ENCODE peak calls at places on chromosome 1, in seven cellular contexts. R is prostate gland; F is astrocyte; X is body of pancreas; D is cardiac fibroblast; M is anterior cingulate cortex; J is stimulated activated CD4-positive, alpha-beta T cell treated with anti-CD3 and anti-CD28 coated beads, Interleukin-2, amount 100 ng/mL, for 4 hours. I is an unnamed sample.

GRCh38 chr1:221643404-221644175 is 98.3 kb downstream of the DUSP10 start:
- DNase-seq in R (no peak), F (no peak), X (no peak), D (no peak), M (no peak), J (no peak), I (no peak)

GRCh38 chr1:236685205-236685916 is 938 bp upstream of the ACTN2 start:
- DNase-seq in R (no peak), F (no peak), X (no peak), D (no peak), M (no peak), J (no peak), I (no peak)

GRCh38 chr1:38105267-38105666 is 58.7 kb upstream of the POU3F1 start:
- DNase-seq in R (no peak), F (no peak), X (no peak), D (no peak), M (no peak), J (no peak), I (no peak)

GRCh38 chr1:93346472-93346991 is 825 bp downstream of the DR1 start:
- DNase-seq in R (peak), F (peak), X (peak), D (no peak), M (no peak), J (no peak), I (peak)

GRCh38 chr1:161503394-161503748 is 1.9 kb upstream of the FCGR2A start:
- DNase-seq in R (no peak), F (no peak), X (no peak), D (no peak), M (no peak), J (no peak), I (no peak)

GRCh38 chr1:151514366-151514765 is 3.2 kb downstream of the CGN start:
- DNase-seq in R (no peak), F (no peak), X (no peak), D (no peak), M (no peak), J (no peak), I (no peak)

GRCh38 chr1:172980456-172980855 is 70.3 kb downstream of the TNFSF18 start:
- DNase-seq in R (no peak), F (peak), X (no peak), D (peak), M (no peak), J (no peak), I (peak)

GRCh38 chr1:161721738-161722343 is 497 bp downstream of the FCRLB start:
- DNase-seq in R (no peak), F (peak), X (no peak), D (peak), M (no peak), J (no peak), I (peak)

GRCh38 chr1:198465201-198466144 is 75.0 kb downstream of the ATP6V1G3 start:
- DNase-seq in R (no peak), F (peak), X (no peak), D (peak), M (no peak), J (no peak), I (peak)

I was measured in fibroblast of villous mesenchyme.